ENCODE peak calls at places on chromosome 16, in four cellular contexts. One of them, this sample, is unnamed.
A peak's percentile ranks its signal among the peaks of the same experiment; 100 is the strongest.

GRCh38 chr16:35798885-35799426 is 2339.5 kb downstream of the TP53TG3F start:
- DNase-seq in endodermal cell: no peak
- DNase-seq in AG10803: no peak
- DNase-seq in mammary epithelial cell: no peak
- DNase-seq in this sample: no peak

GRCh38 chr16:65672960-65673359 is 551.1 kb upstream of the CDH11 start:
- DNase-seq in mammary epithelial cell: peak; percentile 20
- DNase-seq in AG10803: peak; percentile 51
- DNase-seq in endodermal cell: peak; percentile 57
- DNase-seq in this sample: no peak

GRCh38 chr16:25108054-25108453 is 3.5 kb upstream of the LCMT1 start:
- DNase-seq in endodermal cell: peak; percentile 73
- DNase-seq in mammary epithelial cell: no peak
- DNase-seq in AG10803: no peak
- DNase-seq in this sample: no peak

GRCh38 chr16:58499092-58499511 is 841 bp upstream of the NDRG4 start:
- DNase-seq in AG10803: no peak
- DNase-seq in endodermal cell: peak; percentile 47
- DNase-seq in mammary epithelial cell: no peak
- DNase-seq in this sample: no peak

GRCh38 chr16:2964416-2965223 is 545 bp downstream of the KREMEN2 start:
- DNase-seq in endodermal cell: peak; percentile 99
- DNase-seq in AG10803: no peak
- DNase-seq in mammary epithelial cell: peak; percentile 70
- DNase-seq in this sample: peak; percentile 78

GRCh38 chr16:58280846-58281301 is 14.0 kb downstream of the PRSS54 start:
- DNase-seq in AG10803: peak; percentile 3
- DNase-seq in endodermal cell: no peak
- DNase-seq in mammary epithelial cell: peak; percentile 55
- DNase-seq in this sample: no peak

GRCh38 chr16:26672206-26672605 is 394.5 kb upstream of the C16orf82 start:
- DNase-seq in mammary epithelial cell: no peak
- DNase-seq in endodermal cell: no peak
- DNase-seq in AG10803: no peak
- DNase-seq in this sample: no peak

GRCh38 chr16:57277586-57277985 is 6.9 kb downstream of the PLLP start:
- DNase-seq in mammary epithelial cell: peak; percentile 96
- DNase-seq in AG10803: peak; percentile 78
- DNase-seq in endodermal cell: no peak
- DNase-seq in this sample: no peak

GRCh38 chr16:83992624-83993023 is 24.6 kb downstream of the NECAB2 start:
- DNase-seq in AG10803: peak; percentile 58
- DNase-seq in mammary epithelial cell: peak; percentile 67
- DNase-seq in endodermal cell: no peak
- DNase-seq in this sample: no peak

GRCh38 chr16:58584831-58585505 is 44.7 kb downstream of the CNOT1 start:
- DNase-seq in endodermal cell: no peak
- DNase-seq in mammary epithelial cell: no peak
- DNase-seq in AG10803: peak; percentile 54
- DNase-seq in this sample: no peak

GRCh38 chr16:67857547-67858233 is 10.2 kb upstream of the CENPT start:
- DNase-seq in mammary epithelial cell: peak; percentile 96
- DNase-seq in endodermal cell: peak; percentile 92
- DNase-seq in AG10803: peak; percentile 99
- DNase-seq in this sample: no peak

GRCh38 chr16:84228321-84228838 is 11.4 kb downstream of the KCNG4 start:
- DNase-seq in AG10803: peak; percentile 83
- DNase-seq in endodermal cell: peak; percentile 93
- DNase-seq in mammary epithelial cell: peak; percentile 32
- DNase-seq in this sample: no peak

GRCh38 chr16:30766206-30766921 is 4.2 kb downstream of the RNF40 start:
- DNase-seq in endodermal cell: no peak
- DNase-seq in mammary epithelial cell: no peak
- DNase-seq in AG10803: no peak
- DNase-seq in this sample: no peak

GRCh38 chr16:89637379-89637778 is 20.1 kb downstream of the CHMP1A start:
- DNase-seq in AG10803: no peak
- DNase-seq in mammary epithelial cell: no peak
- DNase-seq in endodermal cell: no peak
- DNase-seq in this sample: no peak

GRCh38 chr16:31486036-31486435 is 3.1 kb downstream of the SLC5A2 start:
- DNase-seq in AG10803: no peak
- DNase-seq in endodermal cell: no peak
- DNase-seq in mammary epithelial cell: no peak
- DNase-seq in this sample: no peak

GRCh38 chr16:4891097-4891885 is 44.0 kb downstream of the UBN1 start:
- DNase-seq in endodermal cell: no peak
- DNase-seq in AG10803: no peak
- DNase-seq in mammary epithelial cell: no peak
- DNase-seq in this sample: no peak

GRCh38 chr16:4888428-4889135 is 41.3 kb downstream of the UBN1 start:
- DNase-seq in AG10803: no peak
- DNase-seq in endodermal cell: no peak
- DNase-seq in mammary epithelial cell: no peak
- DNase-seq in this sample: no peak

GRCh38 chr16:4891886-4892216 is 44.6 kb downstream of the UBN1 start:
- DNase-seq in endodermal cell: no peak
- DNase-seq in mammary epithelial cell: no peak
- DNase-seq in AG10803: no peak
- DNase-seq in this sample: no peak

GRCh38 chr16:4890686-4891085 is 43.4 kb downstream of the UBN1 start:
- DNase-seq in endodermal cell: no peak
- DNase-seq in mammary epithelial cell: no peak
- DNase-seq in AG10803: no peak
- DNase-seq in this sample: no peak

GRCh38 chr16:4890026-4890425 is 42.7 kb downstream of the UBN1 start:
- DNase-seq in endodermal cell: no peak
- DNase-seq in mammary epithelial cell: no peak
- DNase-seq in AG10803: no peak
- DNase-seq in this sample: no peak
- TF ChIP-seq CTCF in endodermal cell: no peak
- TF ChIP-seq CTCF in mammary epithelial cell: no peak
- TF ChIP-seq CTCF in AG10803: no peak
- TF ChIP-seq CTCF in this sample: no peak

GRCh38 chr16:47459603-47460002 is 1.3 kb downstream of the ITFG1 start:
- DNase-seq in AG10803: no peak
- DNase-seq in endodermal cell: no peak
- DNase-seq in mammary epithelial cell: no peak
- DNase-seq in this sample: no peak
- TF ChIP-seq CTCF in AG10803: no peak
- TF ChIP-seq CTCF in endodermal cell: no peak
- TF ChIP-seq CTCF in mammary epithelial cell: no peak
- TF ChIP-seq CTCF in this sample: no peak

DNA sequence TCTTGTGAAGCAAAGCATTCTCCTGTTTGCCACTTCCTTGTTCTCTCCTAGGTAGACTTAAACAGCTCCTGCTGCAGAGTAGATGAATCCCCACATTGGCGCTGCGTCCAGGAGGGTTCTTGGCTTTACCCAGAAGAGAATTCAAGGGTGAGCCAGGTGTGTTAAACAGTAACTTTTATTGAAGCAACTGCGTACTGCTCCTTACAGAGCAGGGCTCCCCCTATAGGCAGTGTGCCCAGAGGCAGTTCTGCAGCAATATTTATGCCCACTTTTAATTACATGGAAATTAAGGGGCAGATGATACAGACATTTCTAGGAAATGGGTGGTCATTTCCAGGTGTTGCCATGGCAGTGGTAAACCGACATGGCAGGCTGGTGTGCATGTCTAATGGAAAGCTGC is 987.6 kb upstream of the RBFOX1 start:
- DNase-seq in endodermal cell: no peak
- DNase-seq in mammary epithelial cell: no peak
- DNase-seq in AG10803: no peak
- DNase-seq in this sample: no peak
- TF ChIP-seq CTCF in endodermal cell: peak; percentile 61
- TF ChIP-seq CTCF in mammary epithelial cell: no peak
- TF ChIP-seq CTCF in AG10803: no peak
- TF ChIP-seq CTCF in this sample: no peak

GRCh38 chr16:19177111-19177747 is 9.2 kb downstream of the SYT17 start:
- DNase-seq in AG10803: no peak
- DNase-seq in mammary epithelial cell: no peak
- DNase-seq in endodermal cell: peak; percentile 57
- DNase-seq in this sample: no peak
- TF ChIP-seq CTCF in AG10803: no peak
- TF ChIP-seq CTCF in mammary epithelial cell: no peak
- TF ChIP-seq CTCF in endodermal cell: peak; percentile 46
- TF ChIP-seq CTCF in this sample: peak; percentile 26

GRCh38 chr16:1430759-1431496 is at the start of gene PERCC1:
- DNase-seq in mammary epithelial cell: no peak
- DNase-seq in endodermal cell: no peak
- DNase-seq in AG10803: no peak
- DNase-seq in this sample: no peak
- TF ChIP-seq CTCF in mammary epithelial cell: no peak
- TF ChIP-seq CTCF in endodermal cell: peak; percentile 26
- TF ChIP-seq CTCF in AG10803: no peak
- TF ChIP-seq CTCF in this sample: no peak

GRCh38 chr16:74271879-74272278 is 24.7 kb upstream of the PSMD7 start:
- DNase-seq in endodermal cell: no peak
- DNase-seq in mammary epithelial cell: no peak
- DNase-seq in AG10803: no peak
- DNase-seq in this sample: no peak

GRCh38 chr16:74279805-74280204 is 16.8 kb upstream of the PSMD7 start:
- DNase-seq in endodermal cell: no peak
- DNase-seq in AG10803: no peak
- DNase-seq in mammary epithelial cell: no peak
- DNase-seq in this sample: no peak

GRCh38 chr16:74279266-74279665 is 17.3 kb upstream of the PSMD7 start:
- DNase-seq in endodermal cell: no peak
- DNase-seq in mammary epithelial cell: no peak
- DNase-seq in AG10803: no peak
- DNase-seq in this sample: no peak

GRCh38 chr16:74280448-74280847 is 16.2 kb upstream of the PSMD7 start:
- DNase-seq in endodermal cell: no peak
- DNase-seq in AG10803: no peak
- DNase-seq in mammary epithelial cell: no peak
- DNase-seq in this sample: no peak

DNA sequence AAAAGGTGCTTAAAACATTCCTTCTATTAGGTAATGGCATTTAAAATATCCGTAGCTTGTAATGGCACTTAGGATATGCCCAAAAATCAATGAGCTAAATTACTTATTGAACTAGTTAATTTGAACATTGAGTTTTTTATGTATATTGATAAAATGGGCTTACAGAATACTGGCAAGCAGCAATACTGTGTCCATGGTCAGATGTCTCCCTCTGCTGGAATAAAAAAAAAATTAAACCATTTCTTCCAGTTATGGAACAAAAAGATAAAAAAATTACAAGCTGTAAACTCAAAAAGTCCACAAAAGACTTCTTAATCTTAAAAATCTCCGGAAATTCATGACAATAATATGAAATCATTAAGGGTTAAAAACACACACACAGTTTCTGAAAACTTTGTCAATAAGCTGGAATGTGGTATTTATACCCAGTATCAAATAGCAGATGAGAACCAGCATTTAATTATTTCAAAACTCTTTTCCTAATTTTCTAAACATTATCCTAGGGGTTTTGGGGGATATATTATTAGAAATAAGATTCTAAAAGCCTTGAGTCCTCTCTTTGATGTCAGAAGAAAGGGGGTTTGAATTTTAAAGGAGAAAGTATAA is 21.5 kb upstream of the PSMD7 start:
- DNase-seq in AG10803: peak; percentile 23
- DNase-seq in mammary epithelial cell: no peak
- DNase-seq in endodermal cell: no peak
- DNase-seq in this sample: no peak
- TF ChIP-seq CTCF in AG10803: peak; percentile 52
- TF ChIP-seq CTCF in mammary epithelial cell: peak; percentile 65
- TF ChIP-seq CTCF in endodermal cell: peak; percentile 68
- TF ChIP-seq CTCF in this sample: peak; percentile 73

This sample was measured in mesothelial cell of epicardium.